ENCODE peak calls at places on chromosomes 7 and 10, in ten cellular contexts. One of them, this sample, is unnamed.

GRCh38 chr10:23314835-23315239 is 29.8 kb downstream of the C10orf67 start:
- DNase-seq in NT2/D1: peak; percentile 46
- DNase-seq in WTC11: no peak
- DNase-seq in amniotic epithelial cell: peak; percentile 85
- DNase-seq in cerebellar cortex: peak; percentile 72
- DNase-seq in stimulated activated CD4-positive, alpha-beta T cell treated with anti-CD3 and anti-CD28 coated beads, Interleukin-2, amount 100 ng/mL, for 48 hours: peak; percentile 64
- DNase-seq in kidney epithelial cell: peak; percentile 73
- DNase-seq in upper lobe of left lung: no peak
- DNase-seq in left lobe of liver: no peak
- DNase-seq in RWPE1: peak; percentile 56
- DNase-seq in this sample: no peak

GRCh38 chr7:115782716-115783460 is 247.7 kb downstream of the TFEC start:
- DNase-seq in NT2/D1: no peak
- DNase-seq in kidney epithelial cell: no peak
- DNase-seq in RWPE1: no peak
- DNase-seq in cerebellar cortex: no peak
- DNase-seq in stimulated activated CD4-positive, alpha-beta T cell treated with anti-CD3 and anti-CD28 coated beads, Interleukin-2, amount 100 ng/mL, for 48 hours: no peak
- DNase-seq in upper lobe of left lung: no peak
- DNase-seq in WTC11: no peak
- DNase-seq in left lobe of liver: no peak
- DNase-seq in amniotic epithelial cell: peak; percentile 7
- DNase-seq in this sample: no peak

GRCh38 chr7:31320675-31321074 is 19.9 kb downstream of the NEUROD6 start:
- DNase-seq in cerebellar cortex: no peak
- DNase-seq in RWPE1: no peak
- DNase-seq in WTC11: no peak
- DNase-seq in left lobe of liver: no peak
- DNase-seq in kidney epithelial cell: no peak
- DNase-seq in upper lobe of left lung: no peak
- DNase-seq in amniotic epithelial cell: no peak
- DNase-seq in NT2/D1: no peak
- DNase-seq in stimulated activated CD4-positive, alpha-beta T cell treated with anti-CD3 and anti-CD28 coated beads, Interleukin-2, amount 100 ng/mL, for 48 hours: no peak
- DNase-seq in this sample: no peak

GRCh38 chr10:132448248-132448731 is 51.3 kb downstream of the PWWP2B start:
- DNase-seq in kidney epithelial cell: no peak
- DNase-seq in upper lobe of left lung: peak; percentile 96
- DNase-seq in NT2/D1: no peak
- DNase-seq in stimulated activated CD4-positive, alpha-beta T cell treated with anti-CD3 and anti-CD28 coated beads, Interleukin-2, amount 100 ng/mL, for 48 hours: peak; percentile 37
- DNase-seq in amniotic epithelial cell: peak; percentile 67
- DNase-seq in WTC11: peak; percentile 84
- DNase-seq in RWPE1: peak; percentile 90
- DNase-seq in left lobe of liver: peak; percentile 74
- DNase-seq in cerebellar cortex: peak; percentile 56
- DNase-seq in this sample: peak; percentile 83

GRCh38 chr7:143361552-143362125 is 874 bp downstream of the FAM131B start:
- DNase-seq in kidney epithelial cell: no peak
- DNase-seq in stimulated activated CD4-positive, alpha-beta T cell treated with anti-CD3 and anti-CD28 coated beads, Interleukin-2, amount 100 ng/mL, for 48 hours: no peak
- DNase-seq in cerebellar cortex: no peak
- DNase-seq in amniotic epithelial cell: no peak
- DNase-seq in RWPE1: no peak
- DNase-seq in WTC11: peak; percentile 47
- DNase-seq in NT2/D1: no peak
- DNase-seq in upper lobe of left lung: no peak
- DNase-seq in left lobe of liver: no peak
- DNase-seq in this sample: no peak

GRCh38 chr7:149422914-149423285 is 38.0 kb downstream of the ZNF777 start:
- DNase-seq in cerebellar cortex: no peak
- DNase-seq in kidney epithelial cell: no peak
- DNase-seq in RWPE1: no peak
- DNase-seq in WTC11: peak; percentile 42
- DNase-seq in left lobe of liver: no peak
- DNase-seq in amniotic epithelial cell: no peak
- DNase-seq in upper lobe of left lung: peak; percentile 52
- DNase-seq in stimulated activated CD4-positive, alpha-beta T cell treated with anti-CD3 and anti-CD28 coated beads, Interleukin-2, amount 100 ng/mL, for 48 hours: peak; percentile 8
- DNase-seq in NT2/D1: no peak
- DNase-seq in this sample: peak; percentile 42

GRCh38 chr10:47306429-47307210 is 6.6 kb downstream of the GDF10 start:
- DNase-seq in kidney epithelial cell: no peak
- DNase-seq in NT2/D1: no peak
- DNase-seq in amniotic epithelial cell: no peak
- DNase-seq in cerebellar cortex: no peak
- DNase-seq in upper lobe of left lung: no peak
- DNase-seq in RWPE1: no peak
- DNase-seq in stimulated activated CD4-positive, alpha-beta T cell treated with anti-CD3 and anti-CD28 coated beads, Interleukin-2, amount 100 ng/mL, for 48 hours: no peak
- DNase-seq in WTC11: no peak
- DNase-seq in left lobe of liver: no peak
- DNase-seq in this sample: peak; percentile 11

GRCh38 chr7:55250313-55250712 is 114.8 kb upstream of the LANCL2 start:
- DNase-seq in upper lobe of left lung: no peak
- DNase-seq in RWPE1: peak; percentile 34
- DNase-seq in cerebellar cortex: peak; percentile 20
- DNase-seq in stimulated activated CD4-positive, alpha-beta T cell treated with anti-CD3 and anti-CD28 coated beads, Interleukin-2, amount 100 ng/mL, for 48 hours: no peak
- DNase-seq in kidney epithelial cell: no peak
- DNase-seq in WTC11: peak; percentile 70
- DNase-seq in amniotic epithelial cell: no peak
- DNase-seq in left lobe of liver: no peak
- DNase-seq in NT2/D1: peak; percentile 64
- DNase-seq in this sample: no peak